ENCODE peak calls at places on chromosome 22, in four cellular contexts. Z is iPS DF 6.9, T is SK-MEL-5, S is glutamatergic neuron. P is an unnamed sample.

GRCh38 chr22:49084203-49084602 is 743.5 kb downstream of the BRD1 start:
- DNase-seq in Z (no peak), T (no peak), S (no peak), P (no peak)

GRCh38 chr22:17460895-17461294 is 91.6 kb downstream of the CECR2 start:
- DNase-seq in Z (no peak), T (no peak), S (no peak), P (no peak)

GRCh38 chr22:26610072-26610958 is 7.5 kb downstream of the CRYBB1 start:
- DNase-seq in Z (no peak), T (no peak), S (no peak), P (no peak)

GRCh38 chr22:30497466-30498150 is 7.9 kb downstream of the SEC14L4 start:
- DNase-seq in Z (no peak), T (no peak), S (no peak), P (no peak)

GRCh38 chr22:32847067-32847491 is 45.6 kb downstream of the TIMP3 start:
- DNase-seq in Z (no peak), T (no peak), S (no peak), P (no peak)

GRCh38 chr22:37483050-37483449 is 3.1 kb downstream of the MFNG start:
- DNase-seq in Z (no peak), T (no peak), S (no peak), P (no peak)

GRCh38 chr22:38110008-38110862 is at the start of gene BAIAP2L2:
- DNase-seq in Z (no peak), T (no peak), S (no peak), P (no peak)

GRCh38 chr22:38706101-38706884 is 549 bp downstream of the GTPBP1 start:
- DNase-seq in Z (no peak), T (no peak), S (peak), P (peak)

GRCh38 chr22:30945653-30946052 is 22.9 kb downstream of the MORC2 start:
- DNase-seq in Z (no peak), T (no peak), S (no peak), P (no peak)

GRCh38 chr22:37502342-37503182 is 16.4 kb upstream of the MFNG start:
- DNase-seq in Z (no peak), T (no peak), S (no peak), P (no peak)

GRCh38 chr22:20805972-20806471 is 32.1 kb downstream of the SERPIND1 start:
- DNase-seq in Z (no peak), T (no peak), S (no peak), P (no peak)

GRCh38 chr22:27107824-27108223 is 450.4 kb downstream of the MIAT start:
- DNase-seq in Z (no peak), T (peak), S (no peak), P (no peak)

GRCh38 chr22:40533712-40534378 is 102.7 kb downstream of the MRTFA start:
- DNase-seq in Z (no peak), T (peak), S (no peak), P (no peak)

GRCh38 chr22:45787770-45788169 is 116.1 kb downstream of the ATXN10 start:
- DNase-seq in Z (no peak), T (no peak), S (no peak), P (no peak)

GRCh38 chr22:46001426-46002106 is 24.6 kb upstream of the WNT7B start:
- DNase-seq in Z (no peak), T (no peak), S (no peak), P (no peak)

GRCh38 chr22:22442928-22443709 is 65.4 kb downstream of the ZNF280B start:
- DNase-seq in Z (no peak), T (no peak), S (no peak), P (no peak)

GRCh38 chr22:38335077-38335476 is 17.8 kb upstream of the CSNK1E start:
- DNase-seq in Z (no peak), T (no peak), S (no peak), P (no peak)